ENCODE peak calls at places on chromosomes 4 and X, in seven cellular contexts. R is AG10803, V is skeletal muscle cell, H is NB4, S is colonic mucosa, O is cardiac muscle cell, J is small intestine. X is an unnamed sample.

GRCh38 chr4:107619065-107619464 is 101.0 kb downstream of the PAPSS1 start:
- DNase-seq in J (no peak), R (peak), O (peak), V (peak), H (no peak), S (no peak), X (peak)

GRCh38 chr4:142959156-142959555 is 113.1 kb upstream of the INPP4B start:
- DNase-seq in O (no peak), V (peak), S (no peak), H (no peak), R (peak), J (no peak), X (no peak)

GRCh38 chr4:28435346-28435745 is 1574.7 kb downstream of the STIM2 start:
- DNase-seq in J (no peak), R (peak), S (no peak), O (no peak), V (no peak), H (no peak), X (no peak)

GRCh38 chr4:83285022-83285387 is 407 bp upstream of the COQ2 start:
- DNase-seq in O (peak), V (peak), J (peak), R (peak), H (peak), S (peak), X (no peak)

GRCh38 chr4:130600706-130601105 is 1504.8 kb downstream of the C4orf33 start:
- DNase-seq in R (no peak), V (no peak), O (no peak), J (no peak), H (no peak), S (no peak), X (no peak)

GRCh38 chr4:169345207-169345788 is 74.5 kb upstream of the SH3RF1 start:
- DNase-seq in H (no peak), S (no peak), V (peak), O (peak), J (no peak), R (peak), X (peak)

GRCh38 chrX:153928846-153929245 is 2.8 kb upstream of the ARHGAP4 start:
- DNase-seq in J (no peak), O (no peak), H (no peak), V (no peak), S (no peak), R (no peak), X (no peak)

GRCh38 chr4:183375156-183375555 is 52.9 kb upstream of the CLDN24 start:
- DNase-seq in S (no peak), R (no peak), V (no peak), J (no peak), H (no peak), O (no peak), X (no peak)

GRCh38 chrX:10198254-10198653 is 41.5 kb downstream of the CLCN4 start:
- DNase-seq in S (no peak), O (peak), J (no peak), R (peak), H (no peak), V (no peak), X (peak)

GRCh38 chrX:111854778-111855490 is 21.0 kb upstream of the TRPC5OS start:
- DNase-seq in H (peak), R (no peak), O (no peak), J (peak), S (no peak), V (no peak), X (no peak)

GRCh38 chrX:40104649-40105015 is 6.9 kb upstream of the BCOR start:
- DNase-seq in H (peak), J (peak), O (peak), S (peak), V (no peak), R (peak), X (no peak)
- H3K4me3 ChIP-seq in H (peak), J (peak), O (peak), S (peak), V (peak), R (peak), X (peak)

GRCh38 chr4:119139316-119139715 is 3.7 kb downstream of the MYOZ2 start:
- DNase-seq in V (no peak), J (no peak), H (no peak), S (no peak), R (no peak), O (peak), X (no peak)

GRCh38 chr4:119135721-119136121 is at the start of gene MYOZ2:
- DNase-seq in R (no peak), V (peak), S (no peak), H (no peak), O (no peak), J (no peak), X (no peak)

GRCh38 chr4:119139822-119140252 is 4.2 kb downstream of the MYOZ2 start:
- DNase-seq in V (no peak), R (no peak), H (peak), O (no peak), J (peak), S (no peak), X (no peak)

GRCh38 chr4:119138046-119138445 is 2.4 kb downstream of the MYOZ2 start:
- DNase-seq in H (no peak), O (peak), J (no peak), S (no peak), V (peak), R (peak), X (no peak)

GRCh38 chr4:119136541-119136940 is 909 bp downstream of the MYOZ2 start:
- DNase-seq in S (no peak), J (no peak), V (peak), H (no peak), R (no peak), O (peak), X (no peak)
- H3K4me3 ChIP-seq in S (no peak), J (no peak), V (no peak), H (no peak), R (no peak), O (peak), X (no peak)

DNA sequence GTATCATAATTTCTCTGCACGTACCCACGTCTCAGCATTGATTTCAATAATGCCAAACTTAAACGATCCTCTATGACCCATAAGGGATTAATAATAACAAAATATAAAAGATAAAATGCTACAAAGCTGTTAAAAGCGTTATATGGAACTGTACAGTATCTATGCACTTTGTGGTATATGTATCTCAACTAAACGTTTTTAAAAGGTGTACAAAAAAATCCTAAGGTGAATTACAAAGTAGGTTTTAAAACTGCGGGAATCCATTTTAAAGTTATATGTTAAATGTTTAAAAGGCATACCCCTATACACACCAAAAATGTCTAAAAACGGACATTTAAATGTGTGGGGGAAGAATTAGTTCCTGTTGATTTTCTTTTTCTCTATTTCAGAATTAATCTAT is 860 bp downstream of the ZNF182 start:
- DNase-seq in J (no peak), R (no peak), H (no peak), S (no peak), O (no peak), V (no peak), X (no peak)
- H3K4me3 ChIP-seq in J (peak), R (peak), H (peak), S (peak), O (peak), V (peak), X (peak)

GRCh38 chr4:15428611-15429010 is 778 bp downstream of the C1QTNF7 start:
- DNase-seq in R (no peak), J (no peak), V (no peak), O (no peak), S (no peak), H (no peak), X (no peak)

GRCh38 chr4:15423285-15423711 is 4.5 kb upstream of the C1QTNF7 start:
- DNase-seq in J (no peak), O (no peak), R (no peak), V (no peak), S (no peak), H (no peak), X (no peak)

GRCh38 chr4:15425520-15425919 is 2.3 kb upstream of the C1QTNF7 start:
- DNase-seq in S (no peak), O (no peak), H (no peak), R (no peak), J (no peak), V (no peak), X (no peak)

GRCh38 chr4:15427126-15427525 is 707 bp upstream of the C1QTNF7 start:
- DNase-seq in J (no peak), O (peak), R (peak), H (no peak), S (no peak), V (no peak), X (no peak)

GRCh38 chr4:15427715-15428114 is at the start of gene C1QTNF7:
- DNase-seq in O (no peak), H (no peak), R (no peak), S (no peak), J (no peak), V (no peak), X (no peak)
- H3K4me3 ChIP-seq in O (no peak), H (no peak), R (no peak), S (no peak), J (no peak), V (no peak), X (no peak)

GRCh38 chr4:163404080-163404479 is 60.4 kb downstream of the NPY5R start:
- DNase-seq in S (no peak), J (no peak), R (no peak), H (no peak), V (no peak), O (no peak), X (no peak)
- H3K4me3 ChIP-seq in S (no peak), J (no peak), R (no peak), H (no peak), V (no peak), O (no peak), X (no peak)

GRCh38 chr4:80694178-80694577 is 336.3 kb upstream of the BMP3 start:
- DNase-seq in S (no peak), J (no peak), H (no peak), V (peak), O (no peak), R (no peak), X (no peak)
- H3K4me3 ChIP-seq in S (no peak), J (no peak), H (no peak), V (no peak), O (no peak), R (no peak), X (no peak)

GRCh38 chr4:187541666-187542065 is 453.9 kb upstream of the ZFP42 start:
- DNase-seq in R (peak), V (no peak), S (no peak), J (no peak), H (no peak), O (no peak), X (peak)
- H3K4me3 ChIP-seq in R (no peak), V (no peak), S (no peak), J (no peak), H (no peak), O (no peak), X (no peak)

DNA sequence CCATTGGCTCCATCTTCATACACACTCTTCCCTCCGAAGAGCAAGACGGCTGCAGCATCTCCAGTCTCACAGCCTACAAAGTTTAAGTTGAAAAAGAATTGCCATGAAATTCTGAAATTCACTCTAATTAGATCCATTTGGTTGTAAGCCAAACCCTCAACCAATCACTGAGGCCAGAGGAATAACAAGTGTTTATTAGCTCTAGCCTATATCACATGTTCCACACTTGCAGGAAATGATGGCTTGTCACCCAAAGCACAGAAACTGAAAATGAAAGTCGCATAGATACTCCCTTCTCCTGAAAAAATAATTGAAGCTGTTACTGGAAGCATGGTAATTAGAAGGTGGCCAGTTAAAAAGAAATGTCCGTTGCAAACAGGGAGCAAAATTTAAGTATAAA is 1071.8 kb downstream of the CCSER1 start:
- DNase-seq in V (no peak), J (peak), R (no peak), S (no peak), H (peak), O (peak), X (no peak)
- H3K4me3 ChIP-seq in V (no peak), J (peak), R (no peak), S (no peak), H (no peak), O (no peak), X (no peak)